ENCODE peak calls at places on chromosomes 4 and X, in eight cellular contexts. O is A549, C is ovary, R is sigmoid colon, U is stomach, B is K562, D is suprapubic skin, V is GM12878. K is an unnamed sample.

GRCh38 chrX:10079155-10079711 is 77.5 kb upstream of the CLCN4 start:
- DNase-seq in O (no peak), C (no peak), R (peak; percentile 77), U (peak; percentile 40), B (no peak), D (no peak), V (no peak), K (no peak)

GRCh38 chr4:112982677-112983076 is 66.8 kb upstream of the ANK2 start:
- DNase-seq in O (no peak), C (no peak), R (no peak), U (no peak), B (no peak), D (no peak), V (no peak), K (no peak)

GRCh38 chrX:2696698-2697215 is 5.7 kb downstream of the CD99 start:
- DNase-seq in O (no peak), C (no peak), R (no peak), U (no peak), B (no peak), D (no peak), V (peak; percentile 92), K (no peak)

GRCh38 chrX:68694429-68695205 is 47.2 kb downstream of the STARD8 start:
- DNase-seq in O (no peak), C (no peak), R (no peak), U (no peak), B (peak; percentile 35), D (no peak), V (no peak), K (no peak)

GRCh38 chr4:76850010-76850441 is 47.9 kb downstream of the SOWAHB start:
- DNase-seq in O (no peak), C (no peak), R (no peak), U (no peak), B (no peak), D (no peak), V (no peak), K (no peak)

GRCh38 chrX:21745756-21746155 is 12.2 kb downstream of the SMPX start:
- DNase-seq in O (peak; percentile 8), C (peak; percentile 18), R (no peak), U (peak; percentile 36), B (peak; percentile 9), D (no peak), V (no peak), K (peak; percentile 55)

GRCh38 chr4:75844151-75844662 is 58.0 kb downstream of the PPEF2 start:
- DNase-seq in O (peak; percentile 29), C (no peak), R (no peak), U (no peak), B (no peak), D (no peak), V (no peak), K (peak; percentile 31)

GRCh38 chr4:81747242-81747930 is 275.7 kb upstream of the RASGEF1B start:
- DNase-seq in O (no peak), C (no peak), R (no peak), U (no peak), B (peak; percentile 69), D (no peak), V (no peak), K (no peak)

GRCh38 chrX:103756736-103757135 is 19.9 kb upstream of the PLP1 start:
- DNase-seq in O (no peak), C (no peak), R (no peak), U (no peak), B (no peak), D (no peak), V (no peak), K (no peak)

GRCh38 chr4:141501395-141501794 is 135.0 kb upstream of the IL15 start:
- DNase-seq in O (no peak), C (no peak), R (no peak), U (no peak), B (no peak), D (no peak), V (no peak), K (no peak)

GRCh38 chr4:21948347-21949072 is at the start of gene KCNIP4:
- DNase-seq in O (no peak), C (peak; percentile 61), R (no peak), U (no peak), B (no peak), D (no peak), V (no peak), K (no peak)

GRCh38 chr4:124173892-124174291 is 538.6 kb downstream of the ANKRD50 start:
- DNase-seq in O (no peak), C (no peak), R (no peak), U (no peak), B (no peak), D (no peak), V (no peak), K (no peak)

GRCh38 chr4:7871356-7871755 is 68.3 kb downstream of the AFAP1 start:
- DNase-seq in O (no peak), C (no peak), R (peak; percentile 54), U (no peak), B (no peak), D (no peak), V (no peak), K (no peak)

GRCh38 chr4:7868892-7869471 is 70.7 kb downstream of the AFAP1 start:
- DNase-seq in O (no peak), C (no peak), R (no peak), U (no peak), B (no peak), D (no peak), V (no peak), K (no peak)

GRCh38 chr4:7874838-7875237 is 64.8 kb downstream of the AFAP1 start:
- DNase-seq in O (no peak), C (no peak), R (no peak), U (no peak), B (no peak), D (no peak), V (no peak), K (no peak)

GRCh38 chr4:7873881-7874280 is 65.8 kb downstream of the AFAP1 start:
- DNase-seq in O (no peak), C (no peak), R (no peak), U (no peak), B (no peak), D (no peak), V (no peak), K (no peak)

GRCh38 chr4:7872264-7872771 is 67.3 kb downstream of the AFAP1 start:
- DNase-seq in O (no peak), C (peak; percentile 53), R (peak; percentile 87), U (no peak), B (no peak), D (no peak), V (no peak), K (peak; percentile 55)
- TF ChIP-seq EP300 in O (no peak), C (no peak), R (no peak), U (no peak), B (no peak), D (no peak), V (no peak), K (peak; percentile 31)

GRCh38 chrX:38327007-38327774 is at the start of gene RPGR:
- DNase-seq in O (peak; percentile 78), C (peak; percentile 90), R (peak; percentile 97), U (peak; percentile 93), B (peak; percentile 91), D (peak; percentile 95), V (peak; percentile 60), K (peak; percentile 89)

GRCh38 chrX:38320819-38321218 is 6.5 kb downstream of the RPGR start:
- DNase-seq in O (no peak), C (no peak), R (no peak), U (no peak), B (no peak), D (no peak), V (no peak), K (no peak)

GRCh38 chrX:38327775-38328081 is 419 bp upstream of the RPGR start:
- DNase-seq in O (no peak), C (no peak), R (no peak), U (no peak), B (no peak), D (no peak), V (no peak), K (no peak)

GRCh38 chrX:38326086-38326485 is 1.2 kb downstream of the RPGR start:
- DNase-seq in O (no peak), C (no peak), R (no peak), U (no peak), B (no peak), D (no peak), V (no peak), K (no peak)
- TF ChIP-seq POLR2A in O (no peak), C (no peak), R (no peak), U (no peak), B (no peak), D (no peak), V (no peak), K (no peak)

GRCh38 chr4:88597970-88598369 is 5.7 kb downstream of the HERC3 start:
- DNase-seq in O (no peak), C (no peak), R (no peak), U (no peak), B (no peak), D (no peak), V (no peak), K (no peak)

GRCh38 chr4:88604978-88605678 is 12.8 kb downstream of the HERC3 start:
- DNase-seq in O (no peak), C (no peak), R (no peak), U (no peak), B (no peak), D (no peak), V (no peak), K (no peak)

GRCh38 chr4:88599714-88600113 is 7.4 kb downstream of the HERC3 start:
- DNase-seq in O (no peak), C (no peak), R (no peak), U (no peak), B (no peak), D (no peak), V (no peak), K (no peak)

GRCh38 chr4:88600129-88600849 is 8.0 kb downstream of the HERC3 start:
- DNase-seq in O (no peak), C (no peak), R (no peak), U (no peak), B (no peak), D (no peak), V (no peak), K (no peak)

GRCh38 chr4:88599298-88599697 is 7.0 kb downstream of the HERC3 start:
- DNase-seq in O (no peak), C (no peak), R (no peak), U (no peak), B (no peak), D (no peak), V (no peak), K (no peak)
- H3K4me3 ChIP-seq in O (no peak overlapping the region), C (no peak overlapping the region), R (no peak overlapping the region), U (no peak overlapping the region), B (no peak overlapping the region), D (no peak overlapping the region), V (no peak overlapping the region), K (no peak overlapping the region)

DNA sequence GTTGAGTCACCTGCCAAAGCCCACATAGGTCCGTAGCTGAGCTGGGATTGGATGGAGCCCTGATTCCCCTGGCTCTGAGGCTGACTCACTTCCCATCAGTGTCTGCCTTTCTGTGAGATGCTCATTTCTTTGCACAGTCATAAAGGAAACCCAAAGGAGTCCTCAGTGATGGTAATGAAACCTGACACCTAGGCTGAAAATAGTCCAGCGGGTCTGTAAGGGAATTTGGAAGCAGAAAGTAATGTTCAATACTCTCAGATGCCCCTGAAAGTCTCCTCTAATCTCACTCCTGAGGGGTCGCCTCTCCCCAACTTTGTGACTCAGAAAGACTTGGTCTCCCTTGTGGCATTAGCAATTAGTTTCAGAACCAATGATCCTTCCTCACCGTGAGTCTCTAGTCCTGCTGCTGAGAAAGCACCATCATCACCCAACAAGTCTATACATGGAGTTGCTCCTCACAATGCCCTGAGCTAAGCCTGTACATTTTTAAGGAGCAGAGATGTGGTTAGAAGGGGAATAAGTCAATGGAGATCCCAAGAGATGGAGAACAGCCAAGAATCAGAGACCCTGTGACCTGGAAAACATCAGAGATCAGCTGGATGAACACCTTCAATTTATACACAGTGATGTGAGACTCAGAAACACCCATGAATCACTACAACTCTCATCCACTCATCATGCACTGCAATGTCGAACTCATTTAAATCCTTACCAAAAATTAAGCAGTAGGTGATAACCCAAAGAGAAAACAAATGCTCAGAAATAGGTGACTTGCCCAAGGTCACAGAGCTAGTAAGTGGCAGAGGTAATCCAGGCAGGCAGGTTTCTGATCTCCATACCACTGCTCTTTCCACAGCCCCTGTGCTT is 219.0 kb upstream of the CPEB2 start:
- DNase-seq in O (no peak), C (no peak), R (no peak), U (no peak), B (no peak), D (no peak), V (peak; percentile 48), K (no peak)
- TF ChIP-seq EP300 in O (no peak), C (no peak), R (no peak), U (no peak), B (no peak), D (no peak), V (no peak), K (no peak)